ENCODE peak calls at places on chromosome 12, in nine cellular contexts. F, L, J, W, O, I, H, X and K are unnamed samples.

GRCh38 chr12:94689002-94689645 is 38.8 kb upstream of the TMCC3 start:
- DNase-seq in F (no peak), L (peak), J (no peak), W (no peak), O (no peak), I (no peak), H (no peak), X (no peak), K (peak)

GRCh38 chr12:87119713-87120112 is 863.5 kb upstream of the MGAT4C start:
- DNase-seq in F (no peak), L (no peak), J (no peak), W (no peak), O (no peak), I (no peak), H (no peak), X (no peak), K (no peak)

GRCh38 chr12:12853435-12853834 is 37.9 kb upstream of the GPRC5A start:
- DNase-seq in F (no peak), L (no peak), J (no peak), W (no peak), O (no peak), I (no peak), H (no peak), X (no peak), K (no peak)

GRCh38 chr12:79434561-79434960 is 256.2 kb downstream of the PAWR start:
- DNase-seq in F (no peak), L (no peak), J (no peak), W (no peak), O (no peak), I (no peak), H (no peak), X (no peak), K (no peak)

GRCh38 chr12:102539651-102540553 is 59.5 kb upstream of the IGF1 start:
- DNase-seq in F (no peak), L (peak), J (peak), W (no peak), O (no peak), I (no peak), H (no peak), X (no peak), K (peak)

GRCh38 chr12:110287986-110288385 is 6.9 kb downstream of the ATP2A2 start:
- DNase-seq in F (no peak), L (no peak), J (no peak), W (no peak), O (no peak), I (no peak), H (no peak), X (no peak), K (no peak)

GRCh38 chr12:62347922-62348650 is 87.9 kb downstream of the USP15 start:
- DNase-seq in F (no peak), L (peak), J (no peak), W (no peak), O (no peak), I (no peak), H (peak), X (no peak), K (peak)

GRCh38 chr12:5307065-5307464 is 124.8 kb upstream of the NTF3 start:
- DNase-seq in F (no peak), L (no peak), J (no peak), W (no peak), O (no peak), I (no peak), H (no peak), X (no peak), K (no peak)

GRCh38 chr12:124306686-124307555 is 12.0 kb downstream of the RFLNA start:
- DNase-seq in F (no peak), L (no peak), J (no peak), W (no peak), O (no peak), I (no peak), H (no peak), X (no peak), K (no peak)

GRCh38 chr12:54463484-54463883 is 9.9 kb downstream of the GTSF1 start:
- DNase-seq in F (no peak), L (peak), J (no peak), W (no peak), O (no peak), I (no peak), H (no peak), X (no peak), K (no peak)

GRCh38 chr12:122849352-122850047 is 14.2 kb downstream of the HIP1R start:
- DNase-seq in F (no peak), L (no peak), J (no peak), W (no peak), O (no peak), I (no peak), H (no peak), X (no peak), K (no peak)

GRCh38 chr12:105721051-105721825 is 390.7 kb downstream of the C12orf75 start:
- DNase-seq in F (no peak), L (no peak), J (no peak), W (no peak), O (peak), I (no peak), H (no peak), X (peak), K (no peak)

GRCh38 chr12:51393676-51394545 is 2.7 kb upstream of the GALNT6 start:
- DNase-seq in F (no peak), L (peak), J (no peak), W (peak), O (no peak), I (no peak), H (peak), X (peak), K (peak)

GRCh38 chr12:22396253-22396652 is 61.7 kb upstream of the ST8SIA1 start:
- DNase-seq in F (no peak), L (no peak), J (no peak), W (peak), O (no peak), I (no peak), H (no peak), X (no peak), K (no peak)

GRCh38 chr12:2779281-2779680 is 15.5 kb upstream of the FKBP4 start:
- DNase-seq in F (no peak), L (no peak), J (peak), W (no peak), O (no peak), I (no peak), H (no peak), X (no peak), K (no peak)

GRCh38 chr12:26749781-26750180 is 83.2 kb downstream of the ITPR2 start:
- DNase-seq in F (no peak), L (no peak), J (no peak), W (no peak), O (no peak), I (no peak), H (no peak), X (peak), K (no peak)

GRCh38 chr12:128789356-128789929 is 34.3 kb downstream of the SLC15A4 start:
- DNase-seq in F (no peak), L (no peak), J (no peak), W (no peak), O (no peak), I (peak), H (no peak), X (peak), K (no peak)

GRCh38 chr12:61780435-61780834 is 479.8 kb upstream of the USP15 start:
- DNase-seq in F (no peak), L (no peak), J (peak), W (no peak), O (no peak), I (no peak), H (no peak), X (no peak), K (no peak)

GRCh38 chr12:69758105-69758504 is 19.4 kb downstream of the RAB3IP start:
- DNase-seq in F (no peak), L (no peak), J (no peak), W (no peak), O (no peak), I (no peak), H (no peak), X (no peak), K (no peak)

GRCh38 chr12:85784096-85784720 is 52.0 kb downstream of the RASSF9 start:
- DNase-seq in F (no peak), L (no peak), J (no peak), W (no peak), O (no peak), I (no peak), H (peak), X (no peak), K (peak)

GRCh38 chr12:1835178-1836131 is 15.1 kb downstream of the LRTM2 start:
- DNase-seq in F (no peak), L (no peak), J (no peak), W (no peak), O (peak), I (no peak), H (no peak), X (no peak), K (no peak)

GRCh38 chr12:124527861-124528561 is 39.4 kb downstream of the NCOR2 start:
- DNase-seq in F (peak), L (peak), J (peak), W (no peak), O (peak), I (no peak), H (no peak), X (no peak), K (peak)

GRCh38 chr12:124884587-124885438 is 21.1 kb upstream of the SCARB1 start:
- DNase-seq in F (no peak), L (no peak), J (peak), W (no peak), O (peak), I (peak), H (no peak), X (peak), K (no peak)

GRCh38 chr12:50103767-50104321 is at the start of gene GPD1:
- DNase-seq in F (no peak), L (peak), J (peak), W (no peak), O (peak), I (no peak), H (peak), X (no peak), K (peak)

GRCh38 chr12:114678028-114678427 is 5.9 kb downstream of the TBX3 start:
- DNase-seq in F (no peak), L (no peak), J (no peak), W (no peak), O (no peak), I (no peak), H (no peak), X (no peak), K (peak)

GRCh38 chr12:57129311-57130288 is 1.3 kb downstream of the LRP1 start:
- DNase-seq in F (no peak), L (peak), J (peak), W (no peak), O (no peak), I (no peak), H (no peak), X (no peak), K (peak)

GRCh38 chr12:101889216-101889752 is 11.9 kb downstream of the DRAM1 start:
- DNase-seq in F (no peak), L (no peak), J (no peak), W (no peak), O (no peak), I (no peak), H (no peak), X (no peak), K (no peak)

GRCh38 chr12:66662729-66663128 is 16.1 kb downstream of the GRIP1 start:
- DNase-seq in F (no peak), L (peak), J (no peak), W (no peak), O (no peak), I (no peak), H (peak), X (no peak), K (peak)

GRCh38 chr12:108173892-108174291 is 44.8 kb downstream of the WSCD2 start:
- DNase-seq in F (no peak), L (no peak), J (no peak), W (no peak), O (no peak), I (no peak), H (no peak), X (no peak), K (no peak)

GRCh38 chr12:79275631-79276030 is 411.1 kb downstream of the SYT1 start:
- DNase-seq in F (no peak), L (no peak), J (no peak), W (no peak), O (no peak), I (no peak), H (no peak), X (no peak), K (no peak)

GRCh38 chr12:88298761-88299242 is 156.7 kb downstream of the TMTC3 start:
- DNase-seq in F (no peak), L (peak), J (peak), W (no peak), O (no peak), I (no peak), H (peak), X (peak), K (peak)

GRCh38 chr12:107411792-107412535 is 273.6 kb upstream of the PWP1 start:
- DNase-seq in F (peak), L (peak), J (no peak), W (no peak), O (no peak), I (no peak), H (peak), X (no peak), K (peak)

GRCh38 chr12:42119085-42119633 is 25.5 kb downstream of the GXYLT1 start:
- DNase-seq in F (no peak), L (peak), J (no peak), W (no peak), O (no peak), I (no peak), H (peak), X (no peak), K (peak)